ENCODE peak calls at places on chromosomes 2 and 18, in seven cellular contexts. G, S, Z, K, Y, Q and I are unnamed samples.

GRCh38 chr2:191740016-191740419 is 62.1 kb downstream of the NABP1 start:
- DNase-seq in G (no peak), S (no peak), Z (no peak), K (peak; percentile 71), Y (no peak), Q (no peak), I (peak; percentile 38)

GRCh38 chr2:236360486-236360885 is 96.3 kb upstream of the ASB18 start:
- DNase-seq in G (no peak), S (no peak), Z (no peak), K (no peak), Y (no peak), Q (peak; percentile 13), I (no peak)

GRCh38 chr2:18526429-18526828 is 34.0 kb downstream of the RDH14 start:
- DNase-seq in G (no peak), S (peak; percentile 55), Z (no peak), K (no peak), Y (no peak), Q (no peak), I (no peak)

GRCh38 chr18:41875094-41875780 is 79.8 kb upstream of the PIK3C3 start:
- DNase-seq in G (no peak), S (no peak), Z (peak; percentile 55), K (no peak), Y (no peak), Q (peak; percentile 40), I (no peak)

GRCh38 chr2:237090906-237091305 is 5.2 kb downstream of the COPS8 start:
- DNase-seq in G (no peak), S (no peak), Z (peak; percentile 25), K (no peak), Y (no peak), Q (peak; percentile 69), I (no peak)

GRCh38 chr18:23412351-23412964 is 40.6 kb upstream of the RIOK3 start:
- DNase-seq in G (no peak), S (no peak), Z (no peak), K (no peak), Y (no peak), Q (no peak), I (no peak)

GRCh38 chr2:218631837-218632236 is 24.1 kb downstream of the PLCD4 start:
- DNase-seq in G (no peak), S (no peak), Z (peak; percentile 34), K (no peak), Y (no peak), Q (peak; percentile 68), I (no peak)

GRCh38 chr2:64268330-64268729 is 124.1 kb upstream of the PELI1 start:
- DNase-seq in G (no peak), S (no peak), Z (peak; percentile 41), K (no peak), Y (no peak), Q (peak; percentile 74), I (no peak)

GRCh38 chr18:44742741-44743311 is 62.1 kb downstream of the SETBP1 start:
- DNase-seq in G (peak; percentile 58), S (peak; percentile 60), Z (peak; percentile 87), K (no peak), Y (no peak), Q (peak; percentile 41), I (no peak)

GRCh38 chr2:60735496-60736250 is 20.4 kb upstream of the PAPOLG start:
- DNase-seq in G (peak; percentile 44), S (no peak), Z (peak; percentile 18), K (peak; percentile 61), Y (no peak), Q (no peak), I (no peak)

GRCh38 chr2:191983186-191983585 is 136.3 kb upstream of the CAVIN2 start:
- DNase-seq in G (no peak), S (no peak), Z (no peak), K (no peak), Y (no peak), Q (no peak), I (no peak)

GRCh38 chr2:161158882-161159281 is 1.3 kb upstream of the TANK start:
- DNase-seq in G (no peak), S (no peak), Z (no peak), K (no peak), Y (no peak), Q (no peak), I (no peak)

GRCh38 chr2:64742678-64743077 is 89.0 kb upstream of the SERTAD2 start:
- DNase-seq in G (no peak), S (no peak), Z (no peak), K (no peak), Y (no peak), Q (peak; percentile 16), I (no peak)

GRCh38 chr2:41859615-41860014 is 188.2 kb upstream of the PKDCC start:
- DNase-seq in G (no peak), S (no peak), Z (no peak), K (no peak), Y (no peak), Q (no peak), I (no peak)
- H3K4me3 ChIP-seq in G (no peak overlapping the region), S (no peak overlapping the region), Z (no peak overlapping the region), K (no peak overlapping the region), Y (no peak overlapping the region), Q (no peak overlapping the region), I (no peak overlapping the region)

GRCh38 chr18:52136532-52136931 is 203.5 kb upstream of the DCC start:
- DNase-seq in G (no peak), S (no peak), Z (no peak), K (no peak), Y (no peak), Q (no peak), I (no peak)
- H3K4me3 ChIP-seq in G (no peak overlapping the region), S (no peak overlapping the region), Z (no peak overlapping the region), K (no peak overlapping the region), Y (no peak overlapping the region), Q (no peak overlapping the region), I (no peak overlapping the region)

DNA sequence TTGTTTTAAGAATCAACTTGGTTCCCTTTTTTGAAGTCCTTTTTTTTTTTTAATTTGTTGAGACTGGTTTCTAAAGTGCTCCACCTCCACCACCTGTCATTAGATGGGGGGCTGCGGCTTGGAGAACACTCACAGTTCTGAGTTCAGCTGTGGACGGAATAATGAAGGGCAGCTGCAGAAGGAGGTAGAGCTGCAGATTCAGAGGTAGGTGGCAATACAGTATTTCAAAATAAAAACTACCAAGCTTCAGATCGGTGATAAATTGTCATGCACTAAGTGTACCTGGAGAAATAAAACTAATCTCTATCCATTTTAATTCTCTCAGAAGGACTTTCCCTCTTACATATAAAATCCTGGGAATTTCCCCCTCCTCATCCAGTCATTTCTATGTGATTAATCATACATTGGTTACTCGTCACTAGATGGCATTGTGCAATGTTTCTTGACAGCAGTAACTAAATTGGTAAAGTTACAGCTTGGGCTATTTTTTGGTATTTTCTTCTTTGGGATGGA is 81.1 kb upstream of the SLC39A10 start:
- DNase-seq in G (peak; percentile 58), S (no peak), Z (peak; percentile 85), K (no peak), Y (peak; percentile 81), Q (peak; percentile 91), I (no peak)
- H3K4me3 ChIP-seq in G (no peak overlapping the region), S (no peak overlapping the region), Z (no peak overlapping the region), K (no peak overlapping the region), Y (no peak overlapping the region), Q (no peak overlapping the region), I (no peak overlapping the region)

DNA sequence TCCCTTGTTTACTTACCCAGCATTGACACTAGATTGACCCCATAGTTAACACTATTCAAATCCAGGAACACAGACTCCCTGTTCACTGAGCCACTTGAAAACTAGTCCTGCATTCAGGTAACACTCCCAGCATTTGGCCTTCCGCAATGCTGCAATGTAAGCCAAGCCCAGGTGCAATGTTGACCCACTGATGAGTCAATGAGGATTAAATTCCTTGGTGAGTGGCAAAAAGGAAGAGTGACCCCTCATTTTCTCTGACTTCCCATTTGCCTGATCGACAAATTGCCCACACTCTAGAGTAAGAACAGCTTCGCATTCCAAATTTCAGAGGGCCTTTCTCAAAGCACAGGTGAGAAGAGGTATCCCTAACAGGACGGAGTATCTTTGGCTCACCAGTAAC is 251.9 kb downstream of the FBXO15 start:
- DNase-seq in G (peak; percentile 69), S (no peak), Z (no peak), K (no peak), Y (no peak), Q (no peak), I (no peak)
- H3K4me3 ChIP-seq in G (no peak overlapping the region), S (no peak overlapping the region), Z (no peak overlapping the region), K (no peak overlapping the region), Y (no peak overlapping the region), Q (no peak overlapping the region), I (no peak overlapping the region)

DNA sequence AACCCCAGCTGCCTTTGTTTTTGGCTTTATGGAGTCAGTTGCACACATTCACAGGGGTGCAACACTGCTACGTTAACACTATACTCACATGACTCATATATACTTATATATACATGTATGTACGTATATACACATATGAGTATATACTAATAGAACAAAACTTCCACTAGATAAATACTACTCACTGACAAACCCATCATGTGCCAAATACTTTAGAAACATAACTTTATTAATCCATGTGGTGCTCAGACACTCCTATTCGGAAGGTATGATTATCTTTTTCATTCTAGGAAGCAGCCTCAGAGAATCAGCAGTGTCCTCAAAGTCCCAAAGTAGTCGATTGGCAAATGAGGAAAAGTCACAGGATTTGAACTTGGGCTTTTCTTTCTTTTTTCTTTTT is 7.9 kb downstream of the PMAIP1 start:
- DNase-seq in G (no peak), S (no peak), Z (no peak), K (no peak), Y (no peak), Q (no peak), I (no peak)
- H3K4me3 ChIP-seq in G (no peak overlapping the region), S (no peak overlapping the region), Z (no peak overlapping the region), K (no peak overlapping the region), Y (no peak overlapping the region), Q (no peak overlapping the region), I (no peak overlapping the region)

DNA sequence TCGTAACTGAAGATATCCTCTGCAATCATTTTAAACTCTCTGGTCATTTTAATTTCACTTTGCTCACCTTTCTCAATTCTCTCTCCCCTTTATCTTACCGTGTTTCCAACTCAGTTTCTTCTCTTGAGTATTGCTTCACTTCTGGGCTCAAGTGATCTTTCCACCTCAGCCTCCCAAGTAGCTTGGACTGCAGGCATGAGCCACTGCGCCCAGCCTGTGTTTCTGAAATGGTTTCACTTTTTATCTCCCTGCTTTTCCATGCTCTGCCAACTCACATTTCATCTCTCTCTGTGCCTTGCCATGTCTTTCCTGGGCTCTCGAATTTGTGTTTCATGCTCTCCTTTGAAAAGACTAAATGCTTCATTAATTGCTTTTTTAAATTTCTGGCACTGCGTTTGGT is 30.5 kb upstream of the TMEM131 start:
- DNase-seq in G (no peak), S (no peak), Z (no peak), K (no peak), Y (no peak), Q (peak; percentile 14), I (no peak)
- H3K4me3 ChIP-seq in G (no peak overlapping the region), S (no peak overlapping the region), Z (no peak overlapping the region), K (no peak overlapping the region), Y (no peak overlapping the region), Q (no peak overlapping the region), I (no peak overlapping the region)

DNA sequence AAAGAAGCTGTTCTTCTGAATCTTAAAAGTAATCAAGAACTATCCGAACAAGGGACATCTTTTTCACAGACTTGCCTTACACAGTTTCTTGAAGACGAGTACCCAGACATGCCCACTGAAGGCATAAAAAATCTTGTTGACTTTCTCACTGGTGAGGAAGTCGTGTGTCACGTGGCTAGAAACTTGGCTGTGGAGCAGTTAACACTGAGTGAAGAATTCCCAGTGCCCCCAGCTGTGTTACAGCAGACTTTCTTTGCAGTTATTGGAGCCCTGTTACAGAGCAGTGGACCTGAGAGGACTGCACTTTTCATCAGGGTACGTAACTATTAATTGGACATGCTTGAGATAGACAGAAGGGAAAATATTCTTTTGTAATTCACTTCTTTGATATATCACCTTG is 2.4 kb downstream of the MRPL44 start:
- DNase-seq in G (no peak), S (no peak), Z (peak; percentile 52), K (no peak), Y (no peak), Q (peak; percentile 69), I (no peak)
- H3K4me3 ChIP-seq in G (no peak overlapping the region), S (no peak overlapping the region), Z (peak overlapping the region; percentile 6), K (peak overlapping the region; percentile 2), Y (no peak overlapping the region), Q (no peak overlapping the region), I (no peak overlapping the region)